ENCODE peak calls at places on chromosomes 7 and 10, in six cellular contexts. E, X, I, M, F and S are unnamed samples.

GRCh38 chr7:121499526-121500123 is 103.5 kb upstream of the FAM3C start:
- DNase-seq in F (no peak), E (no peak), M (no peak), X (no peak), I (no peak), S (no peak)

GRCh38 chr10:16773334-16773733 is 43.9 kb downstream of the RSU1 start:
- DNase-seq in M (no peak), E (no peak), X (no peak), F (no peak), I (no peak), S (no peak)

GRCh38 chr7:128045766-128046165 is 14.5 kb upstream of the LRRC4 start:
- DNase-seq in I (no peak), F (no peak), E (no peak), M (no peak), X (no peak), S (no peak)

GRCh38 chr10:128928231-128928836 is 538.7 kb upstream of the MGMT start:
- DNase-seq in I (no peak), E (no peak), F (no peak), M (no peak), X (no peak), S (no peak)

GRCh38 chr10:1297566-1298301 is 241.5 kb downstream of the WDR37 start:
- DNase-seq in I (no peak), E (no peak), M (no peak), X (no peak), F (no peak), S (no peak)

GRCh38 chr10:99341860-99342517 is 12.8 kb downstream of the CNNM1 start:
- DNase-seq in M (no peak), I (peak; percentile 22), X (no peak), F (no peak), E (no peak), S (no peak)

GRCh38 chr10:44974628-44975431 is 3.8 kb downstream of the DEPP1 start:
- DNase-seq in M (peak; percentile 94), F (peak; percentile 83), I (peak; percentile 54), E (peak; percentile 87), X (peak; percentile 90), S (peak; percentile 89)

GRCh38 chr7:44978511-44979366 is at the start of gene MYO1G:
- DNase-seq in E (no peak), M (peak; percentile 97), I (no peak), X (peak; percentile 79), F (no peak), S (peak; percentile 86)

GRCh38 chr10:128062837-128063563 is 63.2 kb downstream of the MKI67 start:
- DNase-seq in I (no peak), E (no peak), F (no peak), M (peak; percentile 90), X (peak; percentile 76), S (peak; percentile 71)

GRCh38 chr7:128409435-128410091 is at the start of gene IMPDH1:
- DNase-seq in E (peak; percentile 93), I (peak; percentile 76), M (peak; percentile 99), F (peak; percentile 92), X (peak; percentile 97), S (peak; percentile 95)

GRCh38 chr7:2282185-2282751 is 32.0 kb downstream of the SNX8 start:
- DNase-seq in M (no peak), X (no peak), I (no peak), E (no peak), F (no peak), S (peak; percentile 47)

GRCh38 chr7:79227035-79227434 is 226.4 kb downstream of the MAGI2 start:
- DNase-seq in E (no peak), X (no peak), I (peak; percentile 61), F (no peak), M (no peak), S (no peak)

GRCh38 chr10:69574571-69574978 is 1.4 kb upstream of the NEUROG3 start:
- DNase-seq in F (no peak), X (no peak), E (no peak), M (no peak), I (no peak), S (no peak)

GRCh38 chr10:90326498-90327267 is 531.2 kb downstream of the HTR7 start:
- DNase-seq in X (no peak), I (peak; percentile 72), E (no peak), M (no peak), F (no peak), S (no peak)

GRCh38 chr10:100736144-100736808 is 9.1 kb upstream of the PAX2 start:
- DNase-seq in I (no peak), F (no peak), M (peak; percentile 43), E (no peak), X (no peak), S (peak; percentile 38)

GRCh38 chr7:155798673-155799439 is 13.4 kb downstream of the SHH start:
- DNase-seq in M (no peak), F (no peak), I (no peak), X (no peak), E (no peak), S (no peak)

GRCh38 chr7:142882338-142882678 is 3.2 kb downstream of the TRPV6 start:
- DNase-seq in I (no peak), M (no peak), F (no peak), E (no peak), X (peak; percentile 17), S (no peak)

GRCh38 chr10:91796332-91797076 is 1.7 kb upstream of the TNKS2 start:
- DNase-seq in I (no peak), X (no peak), F (peak; percentile 54), M (peak; percentile 89), E (no peak), S (peak; percentile 77)

GRCh38 chr10:15901889-15902288 is 41.6 kb upstream of the MINDY3 start:
- DNase-seq in M (no peak), I (no peak), X (no peak), F (no peak), E (no peak), S (no peak)

GRCh38 chr7:4883352-4884144 is at the start of gene RADIL:
- DNase-seq in X (peak; percentile 98), I (peak; percentile 87), E (peak; percentile 96), M (peak; percentile 85), F (peak; percentile 92), S (peak; percentile 96)

GRCh38 chr10:71314028-71314693 is 4.9 kb upstream of the SLC29A3 start:
- DNase-seq in E (peak; percentile 73), M (no peak), I (peak; percentile 43), X (peak; percentile 87), F (peak; percentile 81), S (peak; percentile 74)

DNA sequence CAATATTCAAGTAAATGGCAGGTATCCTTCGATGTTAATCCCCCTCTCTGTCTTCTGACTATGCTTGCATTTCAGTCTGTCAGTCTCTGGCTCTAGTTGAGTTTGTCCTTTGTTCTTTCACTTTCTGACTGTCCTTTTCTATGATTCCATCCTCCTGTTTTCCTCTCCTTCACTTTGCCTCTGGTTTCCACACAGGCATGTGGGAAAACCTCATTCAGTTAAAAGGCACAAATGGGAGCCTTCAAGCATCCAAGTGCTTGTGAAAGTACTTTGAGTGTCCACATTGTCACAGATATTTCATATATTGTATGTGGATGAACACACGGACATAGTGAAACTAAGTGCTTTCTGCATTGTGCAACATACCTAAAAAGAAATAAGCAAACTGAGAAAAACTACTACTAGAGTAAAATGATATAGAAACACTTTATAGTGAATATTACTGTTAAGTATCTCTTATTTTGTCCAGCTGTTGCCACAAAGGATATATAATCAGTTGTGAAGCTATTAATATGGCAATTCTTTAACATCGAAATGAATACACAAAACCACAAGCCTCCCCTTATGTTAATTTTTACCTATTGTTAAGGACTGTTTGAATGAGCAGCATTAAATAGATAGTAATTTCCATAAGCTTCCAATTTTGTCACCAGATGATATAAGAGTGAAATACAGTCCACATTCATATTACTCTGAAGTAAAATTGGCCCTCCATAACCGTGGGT is 71.7 kb downstream of the NRBF2 start:
- DNase-seq in F (no peak), I (peak; percentile 55), M (no peak), X (no peak), E (no peak), S (no peak)
- H3K4me3 ChIP-seq in F (no peak overlapping the region), I (no peak overlapping the region), M (no peak overlapping the region), X (no peak overlapping the region), E (no peak overlapping the region), S (no peak overlapping the region)

GRCh38 chr7:130879191-130879590 is 145.2 kb upstream of the KLF14 start:
- DNase-seq in F (no peak), E (no peak), M (no peak), I (no peak), X (no peak), S (no peak)
- H3K4me1 ChIP-seq in F (no peaks in the 10 kb centered on the region), E (peaks cover 59% of the 10 kb centered on the region), M (peaks cover 56% of the 10 kb centered on the region), I (peaks cover 24% of the 10 kb centered on the region), X (no peaks in the 10 kb centered on the region), S (peaks cover 29% of the 10 kb centered on the region)

GRCh38 chr7:116500071-116500853 is 724 bp downstream of the CAV2 start:
- DNase-seq in F (peak; percentile 42), X (peak; percentile 73), I (peak; percentile 56), E (peak; percentile 59), M (peak; percentile 68), S (no peak)

GRCh38 chr7:116499168-116500070 is at the start of gene CAV2:
- DNase-seq in I (peak; percentile 54), X (peak; percentile 93), F (peak; percentile 88), M (peak; percentile 84), E (peak; percentile 77), S (peak; percentile 87)

GRCh38 chr7:116502201-116503096 is 2.9 kb downstream of the CAV2 start:
- DNase-seq in X (no peak), I (no peak), E (no peak), M (no peak), F (no peak), S (no peak)

GRCh38 chr7:116503835-116504234 is 4.3 kb downstream of the CAV2 start:
- DNase-seq in I (no peak), X (no peak), M (no peak), E (no peak), F (no peak), S (no peak)

GRCh38 chr7:116501425-116502167 is 2.1 kb downstream of the CAV2 start:
- DNase-seq in I (peak; percentile 40), F (peak; percentile 35), E (no peak), X (no peak), M (no peak), S (no peak)
- H3K27ac ChIP-seq in I (peak overlapping the region; percentile 21), F (peak overlapping the region; percentile 78), E (peak overlapping the region; percentile 81), X (peak overlapping the region; percentile 41), M (peak overlapping the region; percentile 93), S (no peak overlapping the region)

GRCh38 chr7:25169683-25170082 is 44.6 kb upstream of the CYCS start:
- DNase-seq in X (no peak), I (no peak), E (no peak), M (no peak), F (no peak), S (no peak)

GRCh38 chr7:25168145-25168544 is 43.1 kb upstream of the CYCS start:
- DNase-seq in M (no peak), E (no peak), F (no peak), X (no peak), I (no peak), S (no peak)

GRCh38 chr7:25173184-25173583 is 48.1 kb upstream of the CYCS start:
- DNase-seq in I (no peak), E (no peak), F (no peak), M (no peak), X (no peak), S (no peak)

GRCh38 chr7:25171516-25171915 is 46.5 kb upstream of the CYCS start:
- DNase-seq in X (no peak), F (no peak), I (no peak), M (no peak), E (no peak), S (no peak)

DNA sequence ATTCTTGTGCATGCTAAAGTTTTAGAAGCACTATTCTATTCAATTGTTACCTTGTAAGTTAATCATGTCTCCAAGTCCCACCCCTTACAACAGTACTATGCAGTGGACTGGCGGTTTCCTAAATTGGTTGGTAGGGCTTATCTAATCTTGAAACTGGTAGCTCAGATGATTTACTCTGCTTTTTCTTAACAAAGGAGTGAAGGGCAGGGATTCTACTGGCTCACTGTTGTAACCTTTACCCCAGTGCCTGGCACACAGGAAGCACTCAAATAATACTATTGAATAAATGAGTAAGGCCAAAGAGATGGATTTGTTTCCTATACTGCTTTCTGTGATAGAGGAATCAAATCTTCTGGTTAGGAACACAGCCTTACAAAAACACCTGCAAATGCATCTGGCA is 46.0 kb upstream of the CYCS start:
- DNase-seq in M (no peak), X (no peak), F (no peak), E (no peak), I (no peak), S (no peak)
- H3K4me3 ChIP-seq in M (no peak overlapping the region), X (no peak overlapping the region), F (no peak overlapping the region), E (no peak overlapping the region), I (no peak overlapping the region), S (no peak overlapping the region)